ENCODE peak calls at places on chromosomes 16 and 17, in six cellular contexts. E, A, V, H, P and X are unnamed samples.

GRCh38 chr17:29407856-29408255 is 17.7 kb downstream of the TAOK1 start:
- DNase-seq in H (no peak), A (no peak), P (no peak), E (no peak), V (no peak), X (no peak)

GRCh38 chr17:79214940-79215604 is 140.4 kb downstream of the ENGASE start:
- DNase-seq in P (no peak), H (no peak), V (no peak), A (no peak), E (no peak), X (no peak)

GRCh38 chr17:20214807-20215206 is 205.6 kb downstream of the SPECC1 start:
- DNase-seq in V (no peak), H (no peak), E (no peak), P (no peak), A (no peak), X (no peak)

GRCh38 chr16:24736758-24737157 is 7.3 kb downstream of the TNRC6A start:
- DNase-seq in E (no peak), P (no peak), V (no peak), A (no peak), H (no peak), X (no peak)

GRCh38 chr17:75721463-75722011 is 278 bp downstream of the ITGB4 start:
- DNase-seq in H (no peak), P (no peak), A (no peak), E (no peak), V (no peak), X (no peak)

GRCh38 chr17:44464037-44464436 is 39.2 kb downstream of the GPATCH8 start:
- DNase-seq in H (no peak), A (no peak), V (no peak), E (no peak), P (no peak), X (no peak)

GRCh38 chr17:57407287-57408063 is 151.2 kb downstream of the MSI2 start:
- DNase-seq in H (no peak), E (no peak), P (no peak), V (no peak), A (no peak), X (peak; percentile 46)

GRCh38 chr17:27671591-27671910 is 40.6 kb downstream of the LGALS9 start:
- DNase-seq in H (no peak), E (no peak), V (no peak), P (no peak), A (no peak), X (no peak)

DNA sequence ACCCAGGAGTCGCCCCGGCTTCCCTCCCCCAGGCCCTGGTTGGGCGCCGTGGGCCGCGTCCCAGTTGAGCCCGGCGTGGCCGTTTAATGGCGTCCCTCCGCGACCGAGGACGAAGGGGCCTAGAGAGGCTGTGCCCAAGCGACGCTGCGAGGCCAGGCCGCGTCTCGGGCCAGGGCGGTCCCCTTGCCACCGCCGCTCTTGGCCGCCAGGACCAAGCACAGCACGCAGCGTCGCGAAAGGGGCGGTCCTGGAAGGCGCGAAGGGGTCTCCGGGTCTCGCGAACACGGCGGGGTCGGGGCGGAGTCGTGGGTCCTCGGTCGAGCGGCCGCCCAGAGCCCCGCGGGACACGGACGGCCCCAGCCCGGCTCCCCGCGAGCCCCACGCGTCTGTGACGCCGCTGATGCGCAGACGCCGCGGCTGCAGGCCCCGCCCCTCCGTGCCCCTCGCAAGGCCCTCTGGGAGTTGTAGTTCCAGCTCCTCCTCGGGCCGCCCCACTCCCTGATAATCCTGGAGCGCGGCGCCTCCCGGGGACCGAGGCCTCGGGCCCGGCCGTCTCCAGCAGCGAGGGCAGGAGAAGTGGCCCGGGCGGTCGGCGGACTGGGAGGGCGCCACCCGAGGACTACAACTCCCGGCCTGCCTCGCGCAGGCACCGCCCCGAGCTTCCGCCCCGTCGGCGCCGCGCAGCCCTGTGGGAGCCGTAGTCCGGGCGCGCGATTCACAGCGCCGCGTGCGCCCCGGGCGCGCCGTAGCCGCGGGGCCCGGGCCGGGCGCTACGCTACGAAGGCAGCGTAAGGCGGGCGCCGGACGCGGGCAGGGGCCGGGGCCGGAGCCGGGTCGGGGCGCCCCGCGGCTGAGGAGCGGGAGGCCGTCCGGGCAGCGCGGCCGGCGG is at the start of gene CAPN15:
- DNase-seq in P (peak; percentile 87), A (peak; percentile 93), E (peak; percentile 84), H (no peak), V (peak; percentile 87), X (peak; percentile 90)
- TF ChIP-seq CTCF in P (no peak), A (no peak), E (peak; percentile 31), H (no peak), V (peak; percentile 43), X (no peak)

GRCh38 chr17:46841561-46842379 is 9.6 kb upstream of the WNT9B start:
- DNase-seq in P (no peak), E (peak; percentile 37), V (no peak), A (peak; percentile 41), H (no peak), X (peak; percentile 80)
- TF ChIP-seq CTCF in P (peak; percentile 57), E (peak; percentile 89), V (peak; percentile 84), A (peak; percentile 40), H (peak; percentile 94), X (peak; percentile 79)

GRCh38 chr17:1628856-1629646 is 417 bp upstream of the SLC43A2 start:
- DNase-seq in E (peak; percentile 96), V (peak; percentile 94), H (no peak), P (peak; percentile 87), A (peak; percentile 94), X (peak; percentile 94)
- TF ChIP-seq CTCF in E (no peak), V (peak; percentile 61), H (peak; percentile 79), P (no peak), A (no peak), X (no peak)

GRCh38 chr16:56400458-56400857 is 24.9 kb downstream of the AMFR start:
- DNase-seq in V (no peak), E (no peak), H (no peak), P (no peak), A (no peak), X (no peak)

GRCh38 chr16:56399047-56399446 is 26.3 kb downstream of the AMFR start:
- DNase-seq in E (no peak), P (no peak), V (no peak), H (no peak), A (no peak), X (no peak)

GRCh38 chr16:56399492-56399891 is 25.9 kb downstream of the AMFR start:
- DNase-seq in E (no peak), A (no peak), H (no peak), P (no peak), V (no peak), X (no peak)

GRCh38 chr16:56405977-56406376 is 19.4 kb downstream of the AMFR start:
- DNase-seq in V (no peak), H (no peak), E (no peak), A (no peak), P (no peak), X (no peak)

DNA sequence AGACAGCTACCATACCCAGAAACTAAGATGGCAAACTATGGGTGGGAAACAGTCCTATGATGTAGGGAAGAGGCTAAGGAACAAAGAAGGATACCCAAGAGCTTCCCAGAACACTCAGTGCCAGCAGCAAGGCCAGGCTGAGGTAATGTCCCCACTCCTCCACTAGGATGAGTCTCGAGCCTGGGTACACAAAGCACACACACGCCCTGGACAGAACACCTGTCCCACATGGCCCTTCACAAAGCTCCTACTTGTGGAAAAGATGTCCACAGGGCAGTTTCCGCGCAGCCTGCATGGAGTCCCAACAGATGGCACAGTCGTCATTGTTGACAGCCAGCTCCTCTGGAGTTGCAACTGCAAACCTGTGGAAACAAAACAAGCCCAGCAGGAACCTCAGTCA is 23.9 kb downstream of the AMFR start:
- DNase-seq in A (peak; percentile 55), V (no peak), H (no peak), E (no peak), P (no peak), X (no peak)
- TF ChIP-seq CTCF in A (peak; percentile 65), V (no peak), H (peak; percentile 38), E (peak; percentile 32), P (no peak), X (peak; percentile 24)